ENCODE peak calls at places on chromosomes 12 and 14, in eight cellular contexts. O is AG09309, A is tibial artery, R is astrocyte, N is fibroblast of lung, K is colonic mucosa, V is pancreas, I is left ventricle myocardium inferior. F is an unnamed sample.

GRCh38 chr12:11026118-11026517 is 3.7 kb upstream of the TAS2R19 start:
- DNase-seq in N (no peak), A (no peak), R (no peak), O (no peak), V (no peak), K (no peak), I (no peak), F (no peak)

GRCh38 chr12:104549820-104550480 is 93.2 kb downstream of the CHST11 start:
- DNase-seq in A (no peak), R (peak; percentile 52), O (no peak), N (peak; percentile 69), V (no peak), K (no peak), I (no peak), F (peak; percentile 54)

GRCh38 chr14:97894552-97894951 is 1097.4 kb downstream of the VRK1 start:
- DNase-seq in O (no peak), I (no peak), N (no peak), V (no peak), A (no peak), K (no peak), R (no peak), F (no peak)

GRCh38 chr14:100080206-100080605 is 15.0 kb downstream of the EVL start:
- DNase-seq in K (no peak), O (no peak), A (no peak), V (no peak), I (no peak), N (no peak), R (no peak), F (no peak)

GRCh38 chr14:77862154-77862783 is 62.4 kb downstream of the ADCK1 start:
- DNase-seq in O (no peak), K (peak; percentile 82), R (peak; percentile 22), I (peak; percentile 75), N (peak; percentile 44), V (peak; percentile 45), A (peak; percentile 77), F (peak; percentile 72)

GRCh38 chr14:55133416-55133815 is 4.4 kb downstream of the LGALS3 start:
- DNase-seq in I (no peak), O (no peak), N (peak; percentile 48), V (no peak), K (no peak), R (no peak), A (no peak), F (no peak)

GRCh38 chr12:59650594-59651229 is 54.9 kb downstream of the SLC16A7 start:
- DNase-seq in I (no peak), A (no peak), R (peak; percentile 54), V (peak; percentile 30), O (no peak), K (no peak), N (peak; percentile 65), F (peak; percentile 37)

GRCh38 chr12:125453751-125454150 is 388.5 kb downstream of the AACS start:
- DNase-seq in A (no peak), K (no peak), N (no peak), R (no peak), O (no peak), I (no peak), V (no peak), F (no peak)

GRCh38 chr12:8823565-8824300 is 1.3 kb downstream of the A2ML1 start:
- DNase-seq in I (no peak), V (no peak), A (no peak), R (peak; percentile 16), O (no peak), N (peak; percentile 33), K (no peak), F (peak; percentile 31)

GRCh38 chr12:69334138-69334537 is 14.0 kb upstream of the LYZ start:
- DNase-seq in R (no peak), A (no peak), V (no peak), I (no peak), O (no peak), K (no peak), N (no peak), F (no peak)

GRCh38 chr12:107436376-107436775 is 249.2 kb upstream of the PWP1 start:
- DNase-seq in I (no peak), N (peak; percentile 89), A (no peak), K (no peak), O (no peak), V (no peak), R (peak; percentile 84), F (peak; percentile 36)

GRCh38 chr12:55743967-55744931 is 1.3 kb downstream of the GDF11 start:
- DNase-seq in A (no peak), N (no peak), R (no peak), K (no peak), I (peak; percentile 16), O (no peak), V (no peak), F (no peak)

GRCh38 chr12:29578070-29578469 is 80.6 kb upstream of the OVCH1 start:
- DNase-seq in V (no peak), A (no peak), N (no peak), R (no peak), O (no peak), I (no peak), K (no peak), F (peak; percentile 54)

GRCh38 chr14:67787673-67788072 is 28.7 kb downstream of the ZFYVE26 start:
- DNase-seq in R (no peak), K (no peak), N (no peak), V (no peak), O (no peak), I (no peak), A (no peak), F (no peak)

GRCh38 chr12:29863665-29864064 is 79.9 kb upstream of the TMTC1 start:
- DNase-seq in V (no peak), A (no peak), R (no peak), O (no peak), N (no peak), K (no peak), I (no peak), F (no peak)

GRCh38 chr14:23539209-23539866 is 12.2 kb downstream of the ZFHX2 start:
- DNase-seq in V (no peak), O (no peak), R (no peak), N (no peak), K (no peak), A (no peak), I (no peak), F (peak; percentile 47)

GRCh38 chr14:40618225-40618898 is 988.3 kb upstream of the LRFN5 start:
- DNase-seq in R (no peak), A (no peak), I (no peak), K (no peak), O (no peak), V (no peak), N (no peak), F (no peak)

GRCh38 chr14:40629144-40629543 is 977.5 kb upstream of the LRFN5 start:
- DNase-seq in A (no peak), O (no peak), R (no peak), N (no peak), K (no peak), V (no peak), I (no peak), F (no peak)

GRCh38 chr14:40623641-40624040 is 983.0 kb upstream of the LRFN5 start:
- DNase-seq in K (no peak), A (no peak), I (no peak), N (no peak), V (no peak), O (no peak), R (no peak), F (no peak)
- H3K4me3 ChIP-seq in K (no peak overlapping the region), A (no peak overlapping the region), I (no peak overlapping the region), N (no peak overlapping the region), V (no peak overlapping the region), O (no peak overlapping the region), R (no peak overlapping the region), F (no peak overlapping the region)

GRCh38 chr12:93079271-93079670 is 150.2 kb upstream of the EEA1 start:
- DNase-seq in O (no peak), R (no peak), A (no peak), I (no peak), N (no peak), V (no peak), K (no peak), F (no peak)
- TF ChIP-seq CTCF in O (no peak), R (no peak), A (no peak), I (no peak), N (no peak), V (no peak), K (no peak), F (no peak)

GRCh38 chr12:57342207-57342691 is 88.6 kb downstream of the R3HDM2 start:
- DNase-seq in I (peak; percentile 14), A (no peak), N (peak; percentile 60), R (peak; percentile 52), O (peak; percentile 5), V (no peak), K (no peak), F (peak; percentile 84)
- H3K4me3 ChIP-seq in I (no peak overlapping the region), A (no peak overlapping the region), N (no peak overlapping the region), R (no peak overlapping the region), O (no peak overlapping the region), V (no peak overlapping the region), K (no peak overlapping the region), F (no peak overlapping the region)

DNA sequence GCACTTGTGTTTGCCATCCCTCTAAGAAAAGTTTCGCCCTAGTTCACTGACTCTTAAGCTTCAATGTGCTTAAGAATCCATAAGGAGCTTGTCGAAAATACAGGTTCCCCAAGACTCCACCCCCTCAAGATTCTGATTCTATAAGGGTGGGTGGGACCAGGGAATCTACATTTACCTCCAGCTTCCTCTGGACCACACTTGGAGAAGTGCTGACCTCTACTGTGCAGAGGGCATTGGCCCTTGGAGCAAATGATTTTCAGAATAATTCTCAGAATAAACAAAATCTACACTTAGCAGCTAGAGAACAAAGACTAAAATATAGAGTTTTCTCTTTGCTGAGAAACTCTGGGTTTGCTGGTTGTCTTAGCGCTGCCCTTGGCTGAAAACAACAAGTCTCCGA is 5.0 kb downstream of the TGFB3 start:
- DNase-seq in K (no peak), A (no peak), V (no peak), N (no peak), I (no peak), R (no peak), O (no peak), F (no peak)
- TF ChIP-seq CTCF in K (no peak), A (no peak), V (no peak), N (no peak), I (no peak), R (no peak), O (no peak), F (no peak)

GRCh38 chr12:132909030-132909368 is 21.6 kb upstream of the CHFR start:
- DNase-seq in N (no peak), I (no peak), O (no peak), R (no peak), K (no peak), V (no peak), A (no peak), F (no peak)

GRCh38 chr12:132908145-132909029 is 21.0 kb upstream of the CHFR start:
- DNase-seq in K (peak; percentile 99), I (peak; percentile 95), N (peak; percentile 98), V (peak; percentile 95), O (peak; percentile 90), R (peak; percentile 97), A (peak; percentile 98), F (peak; percentile 99)

GRCh38 chr12:132904718-132905328 is 17.4 kb upstream of the CHFR start:
- DNase-seq in O (no peak), I (peak; percentile 83), R (no peak), K (peak; percentile 83), V (peak; percentile 60), A (peak; percentile 87), N (peak; percentile 27), F (peak; percentile 55)

DNA sequence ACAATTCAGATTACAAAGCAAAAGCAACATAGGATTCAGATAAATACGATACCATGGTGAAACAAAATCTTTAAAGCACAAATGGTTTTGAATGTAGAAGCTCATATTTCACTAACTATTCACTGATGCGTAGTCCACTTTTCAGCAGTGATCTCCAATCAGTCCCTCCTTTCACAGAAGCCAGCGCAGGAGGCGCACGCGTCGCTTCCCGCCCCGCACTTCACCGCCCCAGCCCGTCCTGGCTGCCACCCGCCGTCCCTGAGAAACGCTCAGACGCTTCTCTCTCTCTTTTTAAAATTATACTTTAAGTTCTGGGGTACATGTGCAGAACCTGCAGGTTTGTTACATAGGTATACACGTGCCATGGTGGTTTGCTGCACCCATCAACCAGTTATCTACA is 19.8 kb upstream of the CHFR start:
- DNase-seq in R (no peak), O (no peak), N (peak; percentile 6), I (no peak), V (no peak), K (no peak), A (no peak), F (no peak)
- H3K4me3 ChIP-seq in R (no peak overlapping the region), O (no peak overlapping the region), N (no peak overlapping the region), I (peak overlapping the region; percentile 72), V (no peak overlapping the region), K (no peak overlapping the region), A (peak overlapping the region; percentile 70), F (no peak overlapping the region)

F was measured in cardiac fibroblast.